ENCODE peak calls at places on chromosomes 11 and 22, in eight cellular contexts. One of them, this sample, is unnamed.

GRCh38 chr11:29641201-29641600 is 375.6 kb downstream of the KCNA4 start:
- DNase-seq in mammary epithelial cell: peak; percentile 8
- DNase-seq in fibroblast of pulmonary artery: peak; percentile 11
- DNase-seq in stimulated activated CD8-positive, alpha-beta memory T cell treated with anti-CD3 and anti-CD28 coated beads, Interleukin-12 subunit alpha, Interleukin-12 subunit beta, amount 100 ng/mL, for 4 hours: no peak
- DNase-seq in neuronal stem cell: no peak
- DNase-seq in CD8-positive, alpha-beta memory T cell: no peak
- DNase-seq in astrocyte: peak; percentile 45
- DNase-seq in WTC11: no peak
- DNase-seq in this sample: no peak

GRCh38 chr11:74171630-74172465 is 759 bp downstream of the PPME1 start:
- DNase-seq in neuronal stem cell: no peak
- DNase-seq in astrocyte: peak; percentile 6
- DNase-seq in fibroblast of pulmonary artery: no peak
- DNase-seq in CD8-positive, alpha-beta memory T cell: no peak
- DNase-seq in mammary epithelial cell: peak; percentile 31
- DNase-seq in stimulated activated CD8-positive, alpha-beta memory T cell treated with anti-CD3 and anti-CD28 coated beads, Interleukin-12 subunit alpha, Interleukin-12 subunit beta, amount 100 ng/mL, for 4 hours: no peak
- DNase-seq in WTC11: no peak
- DNase-seq in this sample: no peak

GRCh38 chr22:17672417-17672991 is 33.9 kb downstream of the BCL2L13 start:
- DNase-seq in fibroblast of pulmonary artery: no peak
- DNase-seq in stimulated activated CD8-positive, alpha-beta memory T cell treated with anti-CD3 and anti-CD28 coated beads, Interleukin-12 subunit alpha, Interleukin-12 subunit beta, amount 100 ng/mL, for 4 hours: no peak
- DNase-seq in mammary epithelial cell: no peak
- DNase-seq in neuronal stem cell: no peak
- DNase-seq in astrocyte: peak; percentile 81
- DNase-seq in WTC11: no peak
- DNase-seq in CD8-positive, alpha-beta memory T cell: no peak
- DNase-seq in this sample: no peak

GRCh38 chr22:36303115-36303467 is 50.2 kb downstream of the APOL1 start:
- DNase-seq in stimulated activated CD8-positive, alpha-beta memory T cell treated with anti-CD3 and anti-CD28 coated beads, Interleukin-12 subunit alpha, Interleukin-12 subunit beta, amount 100 ng/mL, for 4 hours: no peak
- DNase-seq in astrocyte: no peak
- DNase-seq in fibroblast of pulmonary artery: no peak
- DNase-seq in CD8-positive, alpha-beta memory T cell: no peak
- DNase-seq in WTC11: no peak
- DNase-seq in mammary epithelial cell: no peak
- DNase-seq in neuronal stem cell: no peak
- DNase-seq in this sample: no peak

GRCh38 chr22:23179381-23180294 is 671 bp upstream of the BCR start:
- DNase-seq in CD8-positive, alpha-beta memory T cell: peak; percentile 19
- DNase-seq in astrocyte: no peak
- DNase-seq in fibroblast of pulmonary artery: no peak
- DNase-seq in mammary epithelial cell: peak; percentile 28
- DNase-seq in neuronal stem cell: no peak
- DNase-seq in stimulated activated CD8-positive, alpha-beta memory T cell treated with anti-CD3 and anti-CD28 coated beads, Interleukin-12 subunit alpha, Interleukin-12 subunit beta, amount 100 ng/mL, for 4 hours: no peak
- DNase-seq in WTC11: no peak
- DNase-seq in this sample: peak; percentile 47

GRCh38 chr11:73521621-73522020 is 76.3 kb downstream of the FAM168A start:
- DNase-seq in CD8-positive, alpha-beta memory T cell: no peak
- DNase-seq in neuronal stem cell: no peak
- DNase-seq in astrocyte: peak; percentile 50
- DNase-seq in mammary epithelial cell: peak; percentile 29
- DNase-seq in fibroblast of pulmonary artery: peak; percentile 34
- DNase-seq in stimulated activated CD8-positive, alpha-beta memory T cell treated with anti-CD3 and anti-CD28 coated beads, Interleukin-12 subunit alpha, Interleukin-12 subunit beta, amount 100 ng/mL, for 4 hours: no peak
- DNase-seq in WTC11: no peak
- DNase-seq in this sample: no peak

GRCh38 chr22:41564563-41564962 is 3.8 kb downstream of the CSDC2 start:
- DNase-seq in CD8-positive, alpha-beta memory T cell: no peak
- DNase-seq in stimulated activated CD8-positive, alpha-beta memory T cell treated with anti-CD3 and anti-CD28 coated beads, Interleukin-12 subunit alpha, Interleukin-12 subunit beta, amount 100 ng/mL, for 4 hours: no peak
- DNase-seq in WTC11: no peak
- DNase-seq in astrocyte: no peak
- DNase-seq in mammary epithelial cell: peak; percentile 23
- DNase-seq in neuronal stem cell: no peak
- DNase-seq in fibroblast of pulmonary artery: no peak
- DNase-seq in this sample: no peak

GRCh38 chr22:38132136-38132535 is 21.7 kb upstream of the BAIAP2L2 start:
- DNase-seq in stimulated activated CD8-positive, alpha-beta memory T cell treated with anti-CD3 and anti-CD28 coated beads, Interleukin-12 subunit alpha, Interleukin-12 subunit beta, amount 100 ng/mL, for 4 hours: no peak
- DNase-seq in mammary epithelial cell: no peak
- DNase-seq in CD8-positive, alpha-beta memory T cell: no peak
- DNase-seq in astrocyte: no peak
- DNase-seq in WTC11: no peak
- DNase-seq in neuronal stem cell: no peak
- DNase-seq in fibroblast of pulmonary artery: no peak
- DNase-seq in this sample: no peak

GRCh38 chr22:48501231-48501750 is 1326.4 kb downstream of the BRD1 start:
- DNase-seq in neuronal stem cell: no peak
- DNase-seq in WTC11: no peak
- DNase-seq in fibroblast of pulmonary artery: no peak
- DNase-seq in mammary epithelial cell: no peak
- DNase-seq in astrocyte: no peak
- DNase-seq in stimulated activated CD8-positive, alpha-beta memory T cell treated with anti-CD3 and anti-CD28 coated beads, Interleukin-12 subunit alpha, Interleukin-12 subunit beta, amount 100 ng/mL, for 4 hours: no peak
- DNase-seq in CD8-positive, alpha-beta memory T cell: no peak
- DNase-seq in this sample: no peak

GRCh38 chr22:19805821-19806212 is 45.2 kb downstream of the TBX1 start:
- DNase-seq in astrocyte: no peak
- DNase-seq in mammary epithelial cell: no peak
- DNase-seq in neuronal stem cell: no peak
- DNase-seq in stimulated activated CD8-positive, alpha-beta memory T cell treated with anti-CD3 and anti-CD28 coated beads, Interleukin-12 subunit alpha, Interleukin-12 subunit beta, amount 100 ng/mL, for 4 hours: no peak
- DNase-seq in CD8-positive, alpha-beta memory T cell: no peak
- DNase-seq in WTC11: peak; percentile 6
- DNase-seq in fibroblast of pulmonary artery: no peak
- DNase-seq in this sample: peak; percentile 27

GRCh38 chr22:49426618-49427266 is 400.9 kb downstream of the BRD1 start:
- DNase-seq in fibroblast of pulmonary artery: no peak
- DNase-seq in WTC11: no peak
- DNase-seq in CD8-positive, alpha-beta memory T cell: no peak
- DNase-seq in astrocyte: no peak
- DNase-seq in neuronal stem cell: no peak
- DNase-seq in mammary epithelial cell: no peak
- DNase-seq in stimulated activated CD8-positive, alpha-beta memory T cell treated with anti-CD3 and anti-CD28 coated beads, Interleukin-12 subunit alpha, Interleukin-12 subunit beta, amount 100 ng/mL, for 4 hours: no peak
- DNase-seq in this sample: no peak

GRCh38 chr22:29310863-29311339 is 4.5 kb downstream of the GAS2L1 start:
- DNase-seq in CD8-positive, alpha-beta memory T cell: no peak
- DNase-seq in mammary epithelial cell: peak; percentile 94
- DNase-seq in WTC11: peak; percentile 80
- DNase-seq in stimulated activated CD8-positive, alpha-beta memory T cell treated with anti-CD3 and anti-CD28 coated beads, Interleukin-12 subunit alpha, Interleukin-12 subunit beta, amount 100 ng/mL, for 4 hours: peak; percentile 44
- DNase-seq in fibroblast of pulmonary artery: peak; percentile 98
- DNase-seq in neuronal stem cell: peak; percentile 81
- DNase-seq in astrocyte: peak; percentile 90
- DNase-seq in this sample: peak; percentile 93

GRCh38 chr22:22856364-22856763 is 31.3 kb upstream of the IGLL5 start:
- DNase-seq in mammary epithelial cell: no peak
- DNase-seq in stimulated activated CD8-positive, alpha-beta memory T cell treated with anti-CD3 and anti-CD28 coated beads, Interleukin-12 subunit alpha, Interleukin-12 subunit beta, amount 100 ng/mL, for 4 hours: no peak
- DNase-seq in neuronal stem cell: no peak
- DNase-seq in WTC11: no peak
- DNase-seq in CD8-positive, alpha-beta memory T cell: no peak
- DNase-seq in astrocyte: no peak
- DNase-seq in fibroblast of pulmonary artery: no peak
- DNase-seq in this sample: no peak

GRCh38 chr11:134725939-134726639 is 314.0 kb upstream of the B3GAT1 start:
- DNase-seq in fibroblast of pulmonary artery: no peak
- DNase-seq in astrocyte: no peak
- DNase-seq in neuronal stem cell: no peak
- DNase-seq in stimulated activated CD8-positive, alpha-beta memory T cell treated with anti-CD3 and anti-CD28 coated beads, Interleukin-12 subunit alpha, Interleukin-12 subunit beta, amount 100 ng/mL, for 4 hours: no peak
- DNase-seq in mammary epithelial cell: no peak
- DNase-seq in WTC11: peak; percentile 50
- DNase-seq in CD8-positive, alpha-beta memory T cell: no peak
- DNase-seq in this sample: no peak

GRCh38 chr11:76444384-76445121 is at the start of gene EMSY:
- DNase-seq in CD8-positive, alpha-beta memory T cell: peak; percentile 93
- DNase-seq in neuronal stem cell: peak; percentile 99
- DNase-seq in astrocyte: peak; percentile 100
- DNase-seq in WTC11: peak; percentile 94
- DNase-seq in stimulated activated CD8-positive, alpha-beta memory T cell treated with anti-CD3 and anti-CD28 coated beads, Interleukin-12 subunit alpha, Interleukin-12 subunit beta, amount 100 ng/mL, for 4 hours: peak; percentile 83
- DNase-seq in fibroblast of pulmonary artery: peak; percentile 100
- DNase-seq in mammary epithelial cell: peak; percentile 99
- DNase-seq in this sample: peak; percentile 98

GRCh38 chr22:47270463-47271135 is 508.1 kb downstream of the TBC1D22A start:
- DNase-seq in mammary epithelial cell: no peak
- DNase-seq in stimulated activated CD8-positive, alpha-beta memory T cell treated with anti-CD3 and anti-CD28 coated beads, Interleukin-12 subunit alpha, Interleukin-12 subunit beta, amount 100 ng/mL, for 4 hours: no peak
- DNase-seq in WTC11: no peak
- DNase-seq in fibroblast of pulmonary artery: no peak
- DNase-seq in astrocyte: no peak
- DNase-seq in CD8-positive, alpha-beta memory T cell: no peak
- DNase-seq in neuronal stem cell: no peak
- DNase-seq in this sample: no peak

GRCh38 chr22:41800348-41801146 is at the start of gene CCDC134:
- DNase-seq in CD8-positive, alpha-beta memory T cell: peak; percentile 91
- DNase-seq in mammary epithelial cell: peak; percentile 75
- DNase-seq in WTC11: peak; percentile 91
- DNase-seq in fibroblast of pulmonary artery: peak; percentile 77
- DNase-seq in astrocyte: peak; percentile 58
- DNase-seq in stimulated activated CD8-positive, alpha-beta memory T cell treated with anti-CD3 and anti-CD28 coated beads, Interleukin-12 subunit alpha, Interleukin-12 subunit beta, amount 100 ng/mL, for 4 hours: peak; percentile 86
- DNase-seq in neuronal stem cell: peak; percentile 79
- DNase-seq in this sample: peak; percentile 91

GRCh38 chr11:116993599-116993998 is 104.6 kb downstream of the SIK3 start:
- DNase-seq in mammary epithelial cell: no peak
- DNase-seq in fibroblast of pulmonary artery: peak; percentile 64
- DNase-seq in neuronal stem cell: peak; percentile 52
- DNase-seq in CD8-positive, alpha-beta memory T cell: peak; percentile 81
- DNase-seq in stimulated activated CD8-positive, alpha-beta memory T cell treated with anti-CD3 and anti-CD28 coated beads, Interleukin-12 subunit alpha, Interleukin-12 subunit beta, amount 100 ng/mL, for 4 hours: no peak
- DNase-seq in WTC11: no peak
- DNase-seq in astrocyte: peak; percentile 39
- DNase-seq in this sample: peak; percentile 4

This sample was measured in SJCRH30.